ENCODE peak calls at places on chromosome 17, in eight cellular contexts. V, N, Z, O, H, C, Y and F are unnamed samples.
A peak's percentile ranks its signal among the peaks of the same experiment; 100 is the strongest.

GRCh38 chr17:81052199-81052997 is 17.4 kb downstream of the BAIAP2 start:
- DNase-seq in V (no peak), N (no peak), Z (no peak), O (no peak), H (no peak), C (no peak), Y (no peak), F (no peak)

GRCh38 chr17:57724038-57724728 is 20.9 kb downstream of the CCDC182 start:
- DNase-seq in V (no peak), N (no peak), Z (no peak), O (peak; percentile 86), H (no peak), C (no peak), Y (no peak), F (no peak)

GRCh38 chr17:66920965-66921364 is 43.5 kb upstream of the CACNG4 start:
- DNase-seq in V (no peak), N (peak; percentile 11), Z (no peak), O (peak; percentile 17), H (no peak), C (no peak), Y (no peak), F (no peak)

GRCh38 chr17:11240841-11241610 is at the start of gene SHISA6:
- DNase-seq in V (peak; percentile 22), N (no peak), Z (no peak), O (no peak), H (peak; percentile 43), C (no peak), Y (no peak), F (no peak)

GRCh38 chr17:81427446-81428120 is 32.3 kb downstream of the BAHCC1 start:
- DNase-seq in V (no peak), N (no peak), Z (no peak), O (peak; percentile 41), H (peak; percentile 85), C (no peak), Y (no peak), F (no peak)

GRCh38 chr17:12730931-12731521 is 58.3 kb upstream of the ARHGAP44 start:
- DNase-seq in V (no peak), N (peak; percentile 37), Z (no peak), O (no peak), H (peak; percentile 90), C (peak; percentile 76), Y (no peak), F (no peak)

GRCh38 chr17:79955167-79955549 is 80.5 kb downstream of the TBC1D16 start:
- DNase-seq in V (no peak), N (no peak), Z (no peak), O (no peak), H (no peak), C (no peak), Y (no peak), F (no peak)

GRCh38 chr17:45320931-45321461 is 4.2 kb upstream of the MAP3K14 start:
- DNase-seq in V (no peak), N (peak; percentile 85), Z (peak; percentile 73), O (peak; percentile 58), H (no peak), C (no peak), Y (no peak), F (peak; percentile 83)

GRCh38 chr17:43020789-43021738 is 1.1 kb downstream of the VAT1 start:
- DNase-seq in V (no peak), N (peak; percentile 71), Z (no peak), O (peak; percentile 53), H (peak; percentile 77), C (peak; percentile 78), Y (peak; percentile 87), F (peak; percentile 62)

GRCh38 chr17:64036198-64036922 is 15.9 kb upstream of the ICAM2 start:
- DNase-seq in V (no peak), N (no peak), Z (no peak), O (no peak), H (no peak), C (no peak), Y (no peak), F (no peak)

GRCh38 chr17:83121921-83122820 is 42.8 kb downstream of the METRNL start:
- DNase-seq in V (no peak), N (no peak), Z (no peak), O (no peak), H (no peak), C (no peak), Y (no peak), F (no peak)

GRCh38 chr17:73835605-73836004 is 191.4 kb upstream of the SDK2 start:
- DNase-seq in V (no peak), N (no peak), Z (no peak), O (no peak), H (no peak), C (no peak), Y (no peak), F (no peak)

GRCh38 chr17:54919456-54919855 is 18.8 kb downstream of the TOM1L1 start:
- DNase-seq in V (no peak), N (no peak), Z (no peak), O (no peak), H (no peak), C (no peak), Y (no peak), F (no peak)

GRCh38 chr17:81858967-81859905 is 1.1 kb downstream of the P4HB start:
- DNase-seq in V (no peak), N (peak; percentile 31), Z (no peak), O (peak; percentile 59), H (no peak), C (no peak), Y (no peak), F (no peak)

GRCh38 chr17:16486373-16487250 is 5.4 kb downstream of the LRRC75A start:
- DNase-seq in V (no peak), N (peak; percentile 76), Z (no peak), O (no peak), H (peak; percentile 90), C (peak; percentile 96), Y (no peak), F (peak; percentile 8)

GRCh38 chr17:63601439-63602371 is 1.0 kb downstream of the TACO1 start:
- DNase-seq in V (no peak), N (peak; percentile 14), Z (no peak), O (no peak), H (no peak), C (peak; percentile 59), Y (no peak), F (no peak)

GRCh38 chr17:62626719-62627218 is 701 bp upstream of the MRC2 start:
- DNase-seq in V (no peak), N (peak; percentile 93), Z (peak; percentile 61), O (peak; percentile 70), H (peak; percentile 62), C (no peak), Y (no peak), F (peak; percentile 67)

GRCh38 chr17:75558666-75559530 is 28.7 kb upstream of the MYO15B start:
- DNase-seq in V (no peak), N (no peak), Z (no peak), O (no peak), H (no peak), C (no peak), Y (no peak), F (no peak)

GRCh38 chr17:79627184-79627765 is 16.4 kb upstream of the RBFOX3 start:
- DNase-seq in V (peak; percentile 5), N (no peak), Z (no peak), O (no peak), H (no peak), C (peak; percentile 21), Y (peak; percentile 19), F (no peak)

GRCh38 chr17:63702223-63702577 is 2.3 kb upstream of the LIMD2 start:
- DNase-seq in V (no peak), N (no peak), Z (no peak), O (peak; percentile 55), H (no peak), C (peak; percentile 82), Y (peak; percentile 58), F (no peak)

GRCh38 chr17:76868669-76869208 is 535 bp downstream of the MGAT5B start:
- DNase-seq in V (no peak), N (peak; percentile 8), Z (no peak), O (no peak), H (peak; percentile 34), C (no peak), Y (no peak), F (no peak)

GRCh38 chr17:4998666-4999428 is 1.1 kb downstream of the KIF1C start:
- DNase-seq in V (peak; percentile 37), N (no peak), Z (no peak), O (no peak), H (peak; percentile 44), C (peak; percentile 73), Y (peak; percentile 61), F (no peak)

GRCh38 chr17:75105269-75106080 is 4.3 kb upstream of the ARMC7 start:
- DNase-seq in V (peak; percentile 45), N (peak; percentile 47), Z (no peak), O (no peak), H (peak; percentile 52), C (no peak), Y (no peak), F (no peak)

GRCh38 chr17:8583954-8584353 is 46.6 kb downstream of the MYH10 start:
- DNase-seq in V (no peak), N (no peak), Z (no peak), O (no peak), H (no peak), C (no peak), Y (no peak), F (no peak)

GRCh38 chr17:61128671-61129115 is 270.9 kb upstream of the TBX2 start:
- DNase-seq in V (no peak), N (peak; percentile 40), Z (no peak), O (no peak), H (no peak), C (no peak), Y (no peak), F (peak; percentile 38)

GRCh38 chr17:64216385-64217248 is 46.4 kb downstream of the TEX2 start:
- DNase-seq in V (no peak), N (peak; percentile 72), Z (no peak), O (peak; percentile 91), H (peak; percentile 65), C (no peak), Y (peak; percentile 49), F (no peak)

GRCh38 chr17:81354944-81355327 is 40.3 kb upstream of the BAHCC1 start:
- DNase-seq in V (no peak), N (no peak), Z (no peak), O (peak; percentile 85), H (no peak), C (no peak), Y (no peak), F (no peak)

GRCh38 chr17:72097144-72097543 is 23.7 kb upstream of the SOX9 start:
- DNase-seq in V (no peak), N (no peak), Z (no peak), O (no peak), H (no peak), C (no peak), Y (no peak), F (no peak)

GRCh38 chr17:71378741-71379140 is 742.1 kb upstream of the SOX9 start:
- DNase-seq in V (no peak), N (no peak), Z (no peak), O (no peak), H (no peak), C (no peak), Y (no peak), F (no peak)

GRCh38 chr17:72414967-72415853 is 294.4 kb downstream of the SOX9 start:
- DNase-seq in V (no peak), N (no peak), Z (no peak), O (no peak), H (peak; percentile 49), C (no peak), Y (no peak), F (no peak)

GRCh38 chr17:81341347-81342061 is 46.4 kb upstream of the SLC38A10 start:
- DNase-seq in V (no peak), N (peak; percentile 50), Z (no peak), O (no peak), H (no peak), C (peak; percentile 49), Y (no peak), F (no peak)

GRCh38 chr17:40018211-40019121 is 3.2 kb downstream of the CSF3 start:
- DNase-seq in V (no peak), N (peak; percentile 59), Z (no peak), O (no peak), H (peak; percentile 69), C (peak; percentile 52), Y (no peak), F (no peak)

GRCh38 chr17:50638572-50638850 is 3.8 kb downstream of the ABCC3 start:
- DNase-seq in V (no peak), N (no peak), Z (no peak), O (no peak), H (no peak), C (no peak), Y (no peak), F (no peak)

GRCh38 chr17:75843577-75844529 is at the start of gene UNC13D:
- DNase-seq in V (peak; percentile 78), N (no peak), Z (no peak), O (peak; percentile 70), H (peak; percentile 53), C (peak; percentile 85), Y (peak; percentile 83), F (no peak)